ENCODE peak calls at places on chromosomes 7 and 10, in nine cellular contexts. D is H1, L is endothelial cell of umbilical vein, V is neuronal stem cell, N is prostate gland, O is transverse colon, C is HCT116, X is AG10803, B is endodermal cell. F is an unnamed sample.
A peak's percentile ranks its signal among the peaks of the same experiment; 100 is the strongest.

GRCh38 chr7:22173884-22174573 is 182.9 kb downstream of the RAPGEF5 start:
- DNase-seq in O (no peak), V (no peak), B (no peak), D (no peak), L (peak; percentile 44), N (no peak), C (no peak), X (no peak), F (no peak)

GRCh38 chr7:15709978-15710377 is 23.5 kb upstream of the MEOX2 start:
- DNase-seq in C (no peak), D (no peak), X (no peak), V (no peak), B (no peak), N (no peak), L (peak; percentile 60), O (no peak), F (no peak)

GRCh38 chr7:116687801-116688201 is 15.8 kb downstream of the MET start:
- DNase-seq in B (no peak), N (no peak), L (peak; percentile 90), V (peak; percentile 15), O (no peak), D (no peak), X (peak; percentile 69), C (peak; percentile 73), F (peak; percentile 61)

GRCh38 chr10:46318808-46319207 is 32.0 kb downstream of the ANTXRL start:
- DNase-seq in O (no peak), L (no peak), X (no peak), N (no peak), V (no peak), C (no peak), B (no peak), D (no peak), F (no peak)

GRCh38 chr7:147774461-147774860 is 816.1 kb upstream of the C7orf33 start:
- DNase-seq in L (no peak), X (no peak), V (no peak), C (no peak), B (no peak), N (no peak), D (no peak), O (no peak), F (no peak)

GRCh38 chr7:28448708-28449107 is 36.4 kb downstream of the CREB5 start:
- DNase-seq in C (no peak), X (no peak), N (no peak), B (no peak), O (no peak), D (no peak), V (no peak), L (no peak), F (no peak)

GRCh38 chr7:35777121-35777520 is 23.7 kb upstream of the SEPTIN7 start:
- DNase-seq in V (no peak), X (no peak), B (no peak), D (no peak), L (no peak), C (no peak), N (no peak), O (no peak), F (no peak)

GRCh38 chr10:12590682-12591642 is 241.6 kb downstream of the CAMK1D start:
- DNase-seq in N (no peak), O (no peak), B (no peak), V (no peak), L (no peak), C (no peak), D (no peak), X (no peak), F (no peak)

DNA sequence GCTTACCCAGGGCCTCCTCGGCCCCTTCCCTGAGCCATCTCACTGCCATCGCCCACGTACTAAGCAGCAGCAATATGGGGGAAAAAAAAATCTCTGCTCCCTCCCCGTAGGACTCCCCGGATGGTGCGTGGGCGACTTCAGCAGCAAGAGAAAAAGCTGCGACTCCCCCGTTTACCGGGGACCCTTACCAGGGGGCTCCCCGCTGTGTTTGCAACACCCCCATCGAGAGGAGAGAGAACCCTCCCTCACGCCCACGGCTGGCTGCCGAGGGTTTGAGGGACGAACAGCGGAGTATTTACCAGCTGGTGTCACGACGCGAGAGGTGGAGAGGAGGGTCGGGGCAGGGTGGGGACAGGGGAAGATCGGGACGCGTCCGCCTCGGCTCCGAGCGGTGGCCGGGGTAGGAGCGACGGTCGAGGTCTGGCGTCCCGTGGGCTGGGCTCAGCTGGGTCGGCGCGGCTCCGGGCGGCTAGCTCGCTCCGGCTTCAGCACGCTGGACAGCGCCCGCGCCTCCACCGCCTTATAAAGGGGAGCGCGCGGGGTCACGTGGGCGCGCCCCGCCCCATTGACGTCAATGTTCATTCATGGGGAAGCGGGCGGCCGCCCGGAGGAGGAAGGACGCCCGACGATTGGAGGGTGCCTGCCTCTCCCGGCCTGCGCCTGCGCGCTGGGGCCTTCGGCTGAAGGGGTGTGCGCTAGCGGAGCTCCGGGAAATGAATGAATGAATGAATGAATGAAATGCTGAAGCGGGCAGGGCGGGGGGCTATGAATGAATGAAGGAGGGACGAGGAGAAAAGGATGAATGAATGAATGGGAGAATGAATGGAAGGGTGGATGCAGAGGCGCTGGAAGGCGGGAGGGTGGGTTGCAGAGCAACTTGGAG is at the start of gene VGF:
- DNase-seq in O (peak; percentile 93), B (peak; percentile 98), C (peak; percentile 83), D (peak; percentile 93), V (peak; percentile 95), X (peak; percentile 92), L (peak; percentile 86), N (peak; percentile 85), F (peak; percentile 84)
- H3K4me3 ChIP-seq in O (no peak within 1 kb of the TSS), B (peak within 1 kb of the TSS; percentile 71), C (peak within 1 kb of the TSS; percentile 78), D (peak within 1 kb of the TSS; percentile 57), V (peak within 1 kb of the TSS; percentile 76), X (peak within 1 kb of the TSS; percentile 40), L (no peak within 1 kb of the TSS), N (no peak within 1 kb of the TSS), F (peak within 1 kb of the TSS; percentile 43)

DNA sequence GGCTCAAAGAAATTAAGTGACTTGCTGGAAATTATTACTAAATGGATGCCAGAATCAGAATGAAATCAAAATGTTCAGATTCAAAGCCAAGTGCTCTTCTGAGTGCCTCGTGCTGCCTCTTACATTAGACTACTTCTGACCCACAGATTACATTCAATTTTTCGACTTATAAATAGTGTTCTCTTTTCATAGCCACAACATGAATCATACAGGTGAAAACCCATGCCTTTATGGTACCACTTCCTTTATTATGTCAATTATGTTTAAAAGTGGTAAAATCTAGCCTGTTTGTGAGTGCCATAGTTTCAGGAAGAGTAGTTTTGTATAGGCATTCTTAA is 208.1 kb upstream of the TEX47 start:
- DNase-seq in O (no peak), D (no peak), V (no peak), N (no peak), C (no peak), X (no peak), L (no peak), B (no peak), F (no peak)
- H3K4me3 ChIP-seq in O (no peak overlapping the region), D (no peak overlapping the region), V (no peak overlapping the region), N (no peak overlapping the region), C (no peak overlapping the region), X (no peak overlapping the region), L (no peak overlapping the region), B (no peak overlapping the region), F (no peak overlapping the region)

GRCh38 chr7:25967278-25968204 is 184.5 kb upstream of the NFE2L3 start:
- DNase-seq in D (no peak), V (no peak), O (no peak), N (no peak), B (no peak), X (no peak), C (no peak), L (no peak), F (no peak)

GRCh38 chr7:25965405-25966123 is 186.4 kb upstream of the NFE2L3 start:
- DNase-seq in D (no peak), X (no peak), O (no peak), N (peak; percentile 24), B (no peak), C (no peak), V (no peak), L (no peak), F (no peak)

GRCh38 chr7:25966469-25966868 is 185.5 kb upstream of the NFE2L3 start:
- DNase-seq in B (no peak), X (no peak), O (no peak), D (no peak), N (no peak), L (no peak), C (no peak), V (no peak), F (no peak)

GRCh38 chr7:25970381-25970780 is 181.6 kb upstream of the NFE2L3 start:
- DNase-seq in C (no peak), D (no peak), B (no peak), X (no peak), L (no peak), V (no peak), O (no peak), N (no peak), F (no peak)

DNA sequence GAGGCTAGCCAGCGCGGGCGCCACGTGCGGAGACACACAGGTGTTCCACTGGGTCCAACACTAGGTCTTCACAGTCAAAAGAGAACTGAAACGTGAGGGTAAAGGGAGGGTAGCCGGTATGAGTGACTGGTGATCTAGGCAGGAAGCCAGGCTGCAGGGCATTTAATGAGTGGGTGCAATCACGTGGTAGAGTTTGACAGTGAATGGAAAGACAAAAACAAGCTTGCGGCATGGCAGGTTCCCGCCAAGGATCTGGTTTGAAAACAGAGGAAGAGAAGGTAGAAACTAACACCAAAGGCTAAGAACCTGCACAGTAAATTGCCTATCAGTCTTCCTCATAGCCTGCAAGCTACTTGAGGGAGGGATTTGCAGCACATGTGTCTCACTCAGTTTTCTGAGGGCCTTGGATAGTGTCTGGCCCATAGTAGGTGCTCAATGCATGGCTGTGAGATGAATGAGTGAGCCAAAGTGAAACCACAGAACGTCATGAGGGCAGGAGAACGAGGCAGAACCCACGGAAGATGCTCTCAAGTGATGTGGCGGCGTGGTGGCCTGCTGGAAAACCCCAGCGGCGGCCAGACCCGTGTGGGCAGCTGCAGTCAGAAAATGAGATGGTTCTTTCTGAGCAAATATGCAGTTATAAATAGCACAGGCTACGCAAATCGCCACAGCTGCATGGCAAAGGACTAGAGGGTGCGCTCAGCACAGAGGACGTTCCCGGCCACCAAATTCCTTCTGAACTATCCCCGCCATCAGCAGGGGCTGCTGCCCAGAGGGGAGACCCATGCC is 183.6 kb upstream of the NFE2L3 start:
- DNase-seq in V (no peak), C (no peak), L (no peak), X (no peak), O (peak; percentile 70), N (no peak), B (no peak), D (no peak), F (no peak)
- H3K4me3 ChIP-seq in V (no peak overlapping the region), C (no peak overlapping the region), L (no peak overlapping the region), X (no peak overlapping the region), O (no peak overlapping the region), N (no peak overlapping the region), B (no peak overlapping the region), D (no peak overlapping the region), F (no peak overlapping the region)

DNA sequence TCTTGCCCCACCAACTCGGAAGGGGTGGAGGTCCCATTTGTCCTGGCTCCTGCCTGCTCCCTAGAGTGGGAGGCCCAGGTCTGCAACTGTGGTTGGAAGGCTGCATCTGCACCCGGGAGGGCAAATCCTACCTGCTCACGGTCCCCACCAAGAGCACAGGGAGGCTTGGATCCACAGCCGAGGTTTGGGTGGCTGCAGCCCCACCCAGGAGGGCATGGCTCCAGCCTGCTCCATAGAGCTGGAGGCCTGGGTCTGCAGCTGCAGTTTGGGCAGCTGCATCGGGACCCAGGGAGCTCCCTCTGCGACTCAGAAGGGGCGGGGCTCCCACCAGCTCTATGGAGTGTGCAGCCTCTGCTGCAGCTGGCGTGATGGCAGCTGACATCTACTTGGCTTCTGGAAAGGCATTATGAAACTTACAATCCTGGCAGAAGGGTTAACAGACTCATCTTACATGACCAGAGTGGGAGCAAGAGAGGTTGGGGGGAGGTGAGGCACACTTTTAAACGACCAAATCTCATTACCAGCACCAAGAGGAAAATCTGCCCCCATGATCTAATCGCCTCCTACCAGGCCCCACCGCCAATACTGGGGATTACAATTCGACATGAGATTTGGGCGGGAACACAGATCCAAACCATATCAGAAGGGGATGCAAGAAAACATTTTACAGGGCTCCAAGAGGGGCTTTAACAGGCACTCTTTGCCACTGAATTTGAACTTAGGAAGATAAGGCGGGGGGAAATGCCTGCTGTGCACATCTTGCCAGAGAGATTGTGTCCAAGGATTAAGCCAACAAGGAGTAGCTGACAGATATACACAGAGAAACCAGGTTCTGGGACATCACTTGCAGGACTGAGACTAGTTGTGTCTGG is 8.2 kb upstream of the BLVRA start:
- DNase-seq in B (peak; percentile 75), D (no peak), O (no peak), X (no peak), L (no peak), C (no peak), N (no peak), V (no peak), F (peak; percentile 44)
- H3K4me3 ChIP-seq in B (no peak overlapping the region), D (no peak overlapping the region), O (no peak overlapping the region), X (no peak overlapping the region), L (no peak overlapping the region), C (no peak overlapping the region), N (no peak overlapping the region), V (no peak overlapping the region), F (no peak overlapping the region)